ENCODE peak calls at places on chromosomes 7 and 10, in nine cellular contexts. K is kidney, F is GM10248, Z is mammary epithelial cell, M is fibroblast of lung, R is ovary, O is GM20000, H is body of pancreas, J is AG10803. I is an unnamed sample.

GRCh38 chr10:124294811-124295770 is 123.6 kb downstream of the OAT start:
- DNase-seq in K (no peak), F (no peak), Z (peak), M (no peak), R (no peak), O (no peak), H (no peak), J (no peak), I (no peak)

GRCh38 chr7:34135924-34136323 is 230.6 kb downstream of the BMPER start:
- DNase-seq in K (no peak), F (no peak), Z (no peak), M (no peak), R (no peak), O (no peak), H (no peak), J (no peak), I (no peak)

GRCh38 chr10:71001470-71001869 is 113.1 kb upstream of the PCBD1 start:
- DNase-seq in K (no peak), F (no peak), Z (peak), M (peak), R (no peak), O (no peak), H (no peak), J (peak), I (no peak)

GRCh38 chr7:157558061-157558460 is 221.3 kb downstream of the DNAJB6 start:
- DNase-seq in K (peak), F (no peak), Z (no peak), M (no peak), R (no peak), O (no peak), H (no peak), J (no peak), I (no peak)

GRCh38 chr10:105950410-105950809 is 1214.1 kb downstream of the SORCS1 start:
- DNase-seq in K (no peak), F (peak), Z (peak), M (peak), R (no peak), O (peak), H (peak), J (peak), I (no peak)

GRCh38 chr10:122786269-122786668 is 59.4 kb downstream of the CUZD1 start:
- DNase-seq in K (no peak), F (peak), Z (peak), M (peak), R (no peak), O (peak), H (no peak), J (peak), I (no peak)

GRCh38 chr7:43018446-43018845 is 86.3 kb downstream of the MRPL32 start:
- DNase-seq in K (no peak), F (no peak), Z (peak), M (peak), R (no peak), O (no peak), H (no peak), J (no peak), I (no peak)

GRCh38 chr7:98826811-98827231 is 43.0 kb downstream of the TMEM130 start:
- DNase-seq in K (no peak), F (no peak), Z (no peak), M (no peak), R (no peak), O (no peak), H (peak), J (peak), I (no peak)

GRCh38 chr7:148142660-148143248 is 447.8 kb upstream of the C7orf33 start:
- DNase-seq in K (no peak), F (no peak), Z (peak), M (no peak), R (no peak), O (peak), H (peak), J (peak), I (no peak)

GRCh38 chr7:1694981-1695511 is 25.0 kb downstream of the ELFN1 start:
- DNase-seq in K (peak), F (no peak), Z (no peak), M (no peak), R (peak), O (no peak), H (peak), J (no peak), I (no peak)

GRCh38 chr7:2313450-2314208 is 612 bp downstream of the SNX8 start:
- DNase-seq in K (no peak), F (no peak), Z (peak), M (no peak), R (no peak), O (no peak), H (peak), J (peak), I (no peak)

GRCh38 chr10:68235591-68235990 is 3.7 kb upstream of the ATOH7 start:
- DNase-seq in K (no peak), F (no peak), Z (no peak), M (no peak), R (no peak), O (no peak), H (no peak), J (no peak), I (no peak)

GRCh38 chr7:19522486-19522885 is 186.4 kb downstream of the POLR1F start:
- DNase-seq in K (no peak), F (no peak), Z (peak), M (peak), R (no peak), O (no peak), H (no peak), J (peak), I (no peak)

GRCh38 chr7:7719235-7719634 is 828 bp upstream of the RPA3 start:
- DNase-seq in K (no peak), F (peak), Z (peak), M (peak), R (no peak), O (peak), H (peak), J (peak), I (no peak)

GRCh38 chr10:97731346-97732051 is 5.4 kb upstream of the ZFYVE27 start:
- DNase-seq in K (no peak), F (peak), Z (peak), M (peak), R (peak), O (peak), H (peak), J (peak), I (peak)

GRCh38 chr10:79111846-79112614 is 43.3 kb downstream of the ZMIZ1 start:
- DNase-seq in K (no peak), F (no peak), Z (no peak), M (no peak), R (no peak), O (no peak), H (peak), J (no peak), I (no peak)

GRCh38 chr7:92228742-92229141 is 17.0 kb downstream of the KRIT1 start:
- DNase-seq in K (no peak), F (no peak), Z (no peak), M (no peak), R (no peak), O (no peak), H (no peak), J (no peak), I (no peak)

GRCh38 chr7:118372530-118372929 is 148.0 kb downstream of the ANKRD7 start:
- DNase-seq in K (no peak), F (no peak), Z (no peak), M (peak), R (no peak), O (no peak), H (no peak), J (no peak), I (no peak)

GRCh38 chr7:138630059-138630610 is 71.0 kb downstream of the SVOPL start:
- DNase-seq in K (no peak), F (no peak), Z (no peak), M (no peak), R (no peak), O (no peak), H (no peak), J (no peak), I (no peak)

GRCh38 chr10:31536297-31536696 is 217.3 kb downstream of the ZEB1 start:
- DNase-seq in K (no peak), F (no peak), Z (no peak), M (no peak), R (no peak), O (no peak), H (no peak), J (peak), I (no peak)

GRCh38 chr7:44307301-44307900 is 18.0 kb downstream of the CAMK2B start:
- DNase-seq in K (peak), F (peak), Z (peak), M (peak), R (no peak), O (peak), H (no peak), J (peak), I (no peak)

GRCh38 chr7:929311-929711 is 25.2 kb downstream of the ADAP1 start:
- DNase-seq in K (no peak), F (no peak), Z (no peak), M (no peak), R (peak), O (no peak), H (peak), J (peak), I (no peak)

GRCh38 chr10:92419740-92420553 is 129.0 kb downstream of the MARCHF5 start:
- DNase-seq in K (peak), F (no peak), Z (no peak), M (peak), R (peak), O (peak), H (peak), J (peak), I (no peak)

GRCh38 chr10:129970404-129971364 is 6.6 kb upstream of the EBF3 start:
- DNase-seq in K (no peak), F (no peak), Z (no peak), M (no peak), R (no peak), O (peak), H (no peak), J (no peak), I (no peak)

GRCh38 chr7:45155941-45156340 is 1.6 kb upstream of the RAMP3 start:
- DNase-seq in K (peak), F (no peak), Z (no peak), M (no peak), R (no peak), O (no peak), H (no peak), J (no peak), I (no peak)

GRCh38 chr7:45028138-45028919 is 28.3 kb downstream of the CCM2 start:
- DNase-seq in K (no peak), F (no peak), Z (no peak), M (no peak), R (no peak), O (no peak), H (no peak), J (no peak), I (no peak)

GRCh38 chr10:76150139-76150885 is 718.9 kb downstream of the LRMDA start:
- DNase-seq in K (no peak), F (no peak), Z (peak), M (peak), R (peak), O (no peak), H (peak), J (peak), I (no peak)

GRCh38 chr7:91837397-91838070 is 43.0 kb downstream of the MTERF1 start:
- DNase-seq in K (no peak), F (no peak), Z (no peak), M (no peak), R (no peak), O (no peak), H (no peak), J (peak), I (no peak)

GRCh38 chr7:30787476-30787875 is 16.3 kb downstream of the MINDY4 start:
- DNase-seq in K (no peak), F (no peak), Z (no peak), M (no peak), R (no peak), O (no peak), H (no peak), J (no peak), I (no peak)

GRCh38 chr7:134995239-134996096 is 9.2 kb downstream of the AGBL3 start:
- DNase-seq in K (no peak), F (peak), Z (no peak), M (no peak), R (no peak), O (peak), H (no peak), J (no peak), I (no peak)

GRCh38 chr7:131173148-131173890 is 154.4 kb upstream of the MKLN1 start:
- DNase-seq in K (no peak), F (no peak), Z (no peak), M (peak), R (no peak), O (no peak), H (no peak), J (peak), I (no peak)

GRCh38 chr7:158135931-158136330 is 451.7 kb downstream of the PTPRN2 start:
- DNase-seq in K (peak), F (no peak), Z (no peak), M (no peak), R (no peak), O (no peak), H (no peak), J (no peak), I (no peak)

GRCh38 chr7:69932034-69932628 is 333.9 kb downstream of the AUTS2 start:
- DNase-seq in K (no peak), F (no peak), Z (no peak), M (peak), R (no peak), O (no peak), H (peak), J (peak), I (no peak)

GRCh38 chr10:60238408-60239100 is 151.1 kb downstream of the ANK3 start:
- DNase-seq in K (no peak), F (peak), Z (peak), M (peak), R (no peak), O (peak), H (peak), J (peak), I (no peak)

GRCh38 chr7:1813394-1814088 is 143.5 kb downstream of the ELFN1 start:
- DNase-seq in K (peak), F (no peak), Z (no peak), M (no peak), R (no peak), O (no peak), H (no peak), J (no peak), I (no peak)

GRCh38 chr10:23449677-23450220 is 10.9 kb downstream of the OTUD1 start:
- DNase-seq in K (no peak), F (no peak), Z (no peak), M (no peak), R (no peak), O (no peak), H (no peak), J (no peak), I (no peak)

GRCh38 chr7:99000904-99001442 is 122.6 kb downstream of the TRRAP start:
- DNase-seq in K (no peak), F (no peak), Z (no peak), M (peak), R (no peak), O (no peak), H (no peak), J (peak), I (no peak)

GRCh38 chr10:11881477-11882417 is 58.6 kb downstream of the PROSER2 start:
- DNase-seq in K (peak), F (no peak), Z (peak), M (peak), R (no peak), O (no peak), H (peak), J (peak), I (no peak)
- TF ChIP-seq CTCF in K (no peak), F (no peak), Z (peak), M (no peak), R (no peak), O (no peak), H (peak), J (no peak), I (no peak)

DNA sequence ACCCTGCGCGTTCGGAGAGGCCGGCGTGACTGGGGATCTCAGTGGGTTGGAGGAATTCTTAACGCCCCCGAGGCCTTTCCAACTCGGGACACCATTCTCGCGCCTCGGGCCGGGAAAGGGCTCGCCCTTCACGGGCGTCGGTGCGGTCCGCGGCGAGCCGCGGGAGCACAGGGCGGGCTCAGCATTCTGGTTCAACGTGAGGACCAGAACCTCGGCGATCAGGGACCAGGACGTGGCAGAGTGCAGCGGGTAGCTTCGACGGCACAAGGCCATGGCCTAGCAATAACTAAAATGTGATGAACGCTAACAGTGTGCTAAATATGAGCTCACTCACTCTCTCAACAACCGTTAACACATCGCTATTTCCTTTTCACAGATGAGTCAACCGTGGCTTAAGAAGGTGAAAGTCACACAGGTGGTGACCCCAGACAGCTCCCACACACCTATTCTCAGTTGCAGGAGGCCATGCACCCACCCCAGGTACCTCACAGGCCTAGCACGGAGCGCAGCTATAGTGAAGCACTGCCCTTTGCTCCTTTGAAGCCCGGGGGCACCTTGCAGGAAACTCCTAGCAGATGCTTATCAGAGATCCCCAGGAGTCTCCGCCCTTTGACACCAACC is 4.5 kb upstream of the EMX2 start:
- DNase-seq in K (peak), F (peak), Z (no peak), M (no peak), R (no peak), O (peak), H (no peak), J (peak), I (no peak)
- TF ChIP-seq CTCF in K (no peak), F (no peak), Z (no peak), M (no peak), R (no peak), O (no peak), H (no peak), J (no peak), I (no peak)

GRCh38 chr10:13414855-13415254 is 66.8 kb upstream of the SEPHS1 start:
- DNase-seq in K (no peak), F (no peak), Z (peak), M (peak), R (no peak), O (no peak), H (peak), J (peak), I (no peak)
- TF ChIP-seq CTCF in K (no peak), F (no peak), Z (peak), M (peak), R (no peak), O (no peak), H (peak), J (peak), I (peak)

GRCh38 chr10:117461766-117462423 is 80.7 kb upstream of the EMX2 start:
- DNase-seq in K (peak), F (no peak), Z (peak), M (peak), R (no peak), O (no peak), H (no peak), J (peak), I (no peak)

GRCh38 chr10:117463545-117463920 is 79.0 kb upstream of the EMX2 start:
- DNase-seq in K (no peak), F (no peak), Z (peak), M (no peak), R (no peak), O (no peak), H (no peak), J (peak), I (no peak)

GRCh38 chr10:117462424-117462792 is 80.1 kb upstream of the EMX2 start:
- DNase-seq in K (no peak), F (no peak), Z (no peak), M (peak), R (no peak), O (no peak), H (no peak), J (peak), I (no peak)

GRCh38 chr10:117462816-117463544 is 79.6 kb upstream of the EMX2 start:
- DNase-seq in K (no peak), F (no peak), Z (no peak), M (peak), R (no peak), O (no peak), H (no peak), J (no peak), I (no peak)

GRCh38 chr10:117460846-117461765 is 81.4 kb upstream of the EMX2 start:
- DNase-seq in K (no peak), F (no peak), Z (no peak), M (no peak), R (no peak), O (no peak), H (no peak), J (peak), I (no peak)
- TF ChIP-seq CTCF in K (no peak), F (no peak), Z (no peak), M (no peak), R (no peak), O (no peak), H (no peak), J (no peak), I (no peak)

DNA sequence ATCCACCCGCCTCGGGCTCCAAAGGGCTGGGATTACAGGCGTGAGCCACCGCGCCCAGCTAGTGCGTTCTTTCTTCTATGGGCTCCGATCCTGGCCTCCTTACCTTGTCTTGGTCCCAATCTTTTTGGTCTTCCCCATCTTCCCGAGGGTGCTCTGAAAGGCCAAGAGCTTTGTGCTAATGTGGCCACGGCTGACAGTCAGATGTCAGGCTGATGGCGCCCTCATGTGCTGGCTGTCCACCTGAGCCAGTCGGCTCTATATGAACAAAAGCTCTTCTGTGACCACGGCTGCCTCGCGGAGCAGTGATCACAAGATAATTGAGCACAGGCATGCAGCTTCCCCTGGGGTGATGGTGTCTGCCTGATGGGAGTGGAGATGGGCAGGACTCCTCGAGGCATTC is 11.0 kb upstream of the AHCYL2 start:
- DNase-seq in K (no peak), F (peak), Z (peak), M (no peak), R (no peak), O (no peak), H (no peak), J (no peak), I (no peak)
- TF ChIP-seq CTCF in K (no peak), F (peak), Z (peak), M (no peak), R (no peak), O (peak), H (no peak), J (no peak), I (no peak)

DNA sequence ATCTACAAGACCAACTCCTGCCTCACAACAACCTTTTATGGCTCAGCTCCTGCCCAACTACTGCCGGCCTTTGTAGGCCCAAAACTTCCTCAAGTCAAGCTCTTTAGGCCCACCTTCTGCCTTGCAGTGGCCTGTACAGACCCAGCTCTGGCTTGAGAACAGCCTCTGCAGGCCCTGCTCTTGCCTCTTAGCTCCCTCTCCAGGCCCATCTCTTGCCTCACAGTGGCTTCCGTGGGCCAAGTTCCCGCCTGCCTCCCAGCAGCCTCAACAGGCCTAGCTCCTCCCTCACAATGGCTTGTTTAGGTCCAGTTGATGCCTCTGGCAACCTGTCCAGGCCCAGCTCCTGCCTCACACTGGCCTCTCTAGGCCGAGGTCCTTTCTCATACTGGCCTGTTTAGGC is 32.4 kb upstream of the VKORC1L1 start:
- DNase-seq in K (no peak), F (peak), Z (no peak), M (no peak), R (no peak), O (peak), H (peak), J (no peak), I (no peak)
- TF ChIP-seq CTCF in K (no peak), F (peak), Z (peak), M (no peak), R (no peak), O (peak), H (no peak), J (no peak), I (peak)

GRCh38 chr7:73437699-73438416 is 4.3 kb downstream of the FZD9 start:
- DNase-seq in K (no peak), F (no peak), Z (no peak), M (no peak), R (no peak), O (no peak), H (no peak), J (no peak), I (no peak)

GRCh38 chr7:73437091-73437490 is 3.5 kb downstream of the FZD9 start:
- DNase-seq in K (no peak), F (no peak), Z (no peak), M (no peak), R (no peak), O (no peak), H (no peak), J (no peak), I (no peak)

GRCh38 chr7:73434701-73435069 is 1.1 kb downstream of the FZD9 start:
- DNase-seq in K (no peak), F (no peak), Z (no peak), M (no peak), R (no peak), O (no peak), H (no peak), J (no peak), I (no peak)

GRCh38 chr7:73435471-73436009 is 2.0 kb downstream of the FZD9 start:
- DNase-seq in K (no peak), F (no peak), Z (no peak), M (no peak), R (no peak), O (no peak), H (no peak), J (no peak), I (no peak)

GRCh38 chr7:73436031-73436929 is 2.7 kb downstream of the FZD9 start:
- DNase-seq in K (no peak), F (no peak), Z (no peak), M (no peak), R (no peak), O (no peak), H (no peak), J (no peak), I (no peak)
- TF ChIP-seq CTCF in K (no peak), F (no peak), Z (no peak), M (no peak), R (no peak), O (no peak), H (no peak), J (no peak), I (no peak)